ENCODE peak calls at places on chromosomes 5 and 9, in five cellular contexts. F is stimulated activated CD8-positive, alpha-beta memory T cell treated with anti-CD3 and anti-CD28 coated beads, Interleukin-2, amount 100 ng/mL, for 48 hours; G is HTR-8/SVneo; I is type B pancreatic cell; A is transverse colon. J is an unnamed sample.

GRCh38 chr9:97803167-97804058 is 49.6 kb upstream of the FOXE1 start:
- DNase-seq in A (peak; percentile 77), F (peak; percentile 42), G (peak; percentile 65), I (peak; percentile 86), J (peak; percentile 76)

GRCh38 chr5:126877569-126877968 is 100.6 kb downstream of the LMNB1 start:
- DNase-seq in A (no peak), I (no peak), F (no peak), G (no peak), J (no peak)

GRCh38 chr9:110255417-110256141 is 728 bp downstream of the TXN start:
- DNase-seq in F (peak; percentile 46), A (peak; percentile 78), I (peak; percentile 72), G (peak; percentile 35), J (peak; percentile 39)

GRCh38 chr9:37034938-37035471 is 937 bp upstream of the PAX5 start:
- DNase-seq in G (no peak), F (no peak), A (no peak), I (no peak), J (no peak)

GRCh38 chr5:39513236-39513635 is 88.5 kb upstream of the DAB2 start:
- DNase-seq in A (peak; percentile 54), F (no peak), I (no peak), G (no peak), J (no peak)

GRCh38 chr9:14089051-14089798 is 224.7 kb downstream of the NFIB start:
- DNase-seq in I (no peak), F (no peak), A (no peak), G (no peak), J (no peak)

GRCh38 chr9:91131433-91131839 is 230.3 kb downstream of the AUH start:
- DNase-seq in F (peak; percentile 69), A (peak; percentile 78), G (peak; percentile 75), I (no peak), J (no peak)

GRCh38 chr5:1150866-1151265 is 39.0 kb upstream of the SLC12A7 start:
- DNase-seq in F (no peak), G (no peak), I (no peak), A (no peak), J (no peak)

GRCh38 chr5:157710887-157711286 is 20.3 kb upstream of the THG1L start:
- DNase-seq in I (no peak), F (no peak), A (no peak), G (no peak), J (no peak)

GRCh38 chr5:133423618-133424282 is 188.6 kb downstream of the FSTL4 start:
- DNase-seq in I (peak; percentile 82), F (peak; percentile 71), A (peak; percentile 73), G (peak; percentile 72), J (peak; percentile 48)

GRCh38 chr5:175711031-175711430 is 53.2 kb downstream of the HRH2 start:
- DNase-seq in A (no peak), G (no peak), F (no peak), I (no peak), J (no peak)

GRCh38 chr5:163634061-163634460 is 128.6 kb downstream of the MAT2B start:
- DNase-seq in I (no peak), F (no peak), A (no peak), G (no peak), J (no peak)

GRCh38 chr5:81899123-81899522 is 72.7 kb upstream of the ATG10 start:
- DNase-seq in G (no peak), F (no peak), I (no peak), A (no peak), J (no peak)

GRCh38 chr9:21172156-21172555 is 5.7 kb upstream of the IFNA21 start:
- DNase-seq in A (no peak), I (no peak), F (no peak), G (no peak), J (no peak)

GRCh38 chr5:39543335-39543734 is 118.6 kb upstream of the DAB2 start:
- DNase-seq in G (no peak), A (no peak), F (no peak), I (no peak), J (no peak)

J was measured in Ammon's horn.